ENCODE peak calls at places on chromosomes 6 and 20, in four cellular contexts. One of them, this sample, is unnamed. For H3K4me1, the result is how much of the 10 kb centered on the place peaks cover.

GRCh38 chr20:56463428-56463827 is 5.0 kb upstream of the RTF2 start:
- DNase-seq in HCT116: no peak
- DNase-seq in right cardiac atrium: no peak
- DNase-seq in Karpas-422: peak
- DNase-seq in this sample: no peak

GRCh38 chr6:116507324-116507723 is 4.1 kb upstream of the CALHM5 start:
- DNase-seq in Karpas-422: no peak
- DNase-seq in right cardiac atrium: no peak
- DNase-seq in HCT116: no peak
- DNase-seq in this sample: no peak

GRCh38 chr6:160742090-160742489 is 40.0 kb downstream of the PLG start:
- DNase-seq in HCT116: no peak
- DNase-seq in right cardiac atrium: no peak
- DNase-seq in Karpas-422: peak
- DNase-seq in this sample: peak

GRCh38 chr6:142551145-142551811 is 249.5 kb downstream of the ADGRG6 start:
- DNase-seq in Karpas-422: no peak
- DNase-seq in HCT116: peak
- DNase-seq in right cardiac atrium: peak
- DNase-seq in this sample: no peak

GRCh38 chr20:36893801-36894200 is 17.9 kb downstream of the TLDC2 start:
- DNase-seq in right cardiac atrium: no peak
- DNase-seq in Karpas-422: no peak
- DNase-seq in HCT116: no peak
- DNase-seq in this sample: no peak

GRCh38 chr20:63180541-63181185 is 35.3 kb downstream of the YTHDF1 start:
- DNase-seq in HCT116: no peak
- DNase-seq in Karpas-422: no peak
- DNase-seq in right cardiac atrium: no peak
- DNase-seq in this sample: no peak

GRCh38 chr20:60001027-60001567 is 42.9 kb downstream of the CDH26 start:
- DNase-seq in right cardiac atrium: no peak
- DNase-seq in Karpas-422: no peak
- DNase-seq in HCT116: no peak
- DNase-seq in this sample: no peak

GRCh38 chr6:147043994-147044477 is 160.2 kb upstream of the STXBP5 start:
- DNase-seq in HCT116: no peak
- DNase-seq in right cardiac atrium: no peak
- DNase-seq in Karpas-422: no peak
- DNase-seq in this sample: no peak

GRCh38 chr20:36880741-36881250 is 4.9 kb downstream of the TLDC2 start:
- DNase-seq in Karpas-422: no peak
- DNase-seq in right cardiac atrium: no peak
- DNase-seq in HCT116: no peak
- DNase-seq in this sample: no peak

DNA sequence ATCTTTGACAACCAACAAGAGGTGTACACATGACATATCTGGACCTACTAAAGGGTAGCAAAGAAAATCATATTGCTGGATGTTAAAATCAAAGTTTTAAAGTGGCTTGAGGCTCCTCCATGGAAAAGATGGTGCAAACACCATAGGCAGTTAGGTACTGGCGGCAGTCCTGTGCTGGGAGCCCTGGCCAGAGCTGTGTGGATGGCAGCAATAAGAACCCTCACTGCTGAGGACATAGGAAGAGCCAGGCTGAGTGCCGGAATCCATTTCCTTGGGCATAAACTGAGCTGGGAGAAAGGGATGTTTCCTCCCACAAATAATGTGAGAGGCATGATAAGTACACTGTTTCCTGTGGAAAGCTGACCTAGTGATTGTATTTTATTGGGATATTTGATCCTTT is 89.9 kb downstream of the ARID1B start:
- DNase-seq in right cardiac atrium: no peak
- DNase-seq in HCT116: no peak
- DNase-seq in Karpas-422: no peak
- DNase-seq in this sample: no peak
- H3K4me1 ChIP-seq in right cardiac atrium: under half
- H3K4me1 ChIP-seq in HCT116: under half
- H3K4me1 ChIP-seq in Karpas-422: half or more
- H3K4me1 ChIP-seq in this sample: under half

GRCh38 chr6:158040804-158041347 is 59.2 kb downstream of the SYNJ2 start:
- DNase-seq in Karpas-422: no peak
- DNase-seq in right cardiac atrium: peak
- DNase-seq in HCT116: no peak
- DNase-seq in this sample: no peak
- H3K4me1 ChIP-seq in Karpas-422: under half
- H3K4me1 ChIP-seq in right cardiac atrium: under half
- H3K4me1 ChIP-seq in HCT116: half or more
- H3K4me1 ChIP-seq in this sample: under half

GRCh38 chr6:43313813-43314212 is 5.2 kb upstream of the CRIP3 start:
- DNase-seq in right cardiac atrium: no peak
- DNase-seq in HCT116: no peak
- DNase-seq in Karpas-422: peak
- DNase-seq in this sample: peak
- H3K4me1 ChIP-seq in right cardiac atrium: under half
- H3K4me1 ChIP-seq in HCT116: under half
- H3K4me1 ChIP-seq in Karpas-422: half or more
- H3K4me1 ChIP-seq in this sample: under half

DNA sequence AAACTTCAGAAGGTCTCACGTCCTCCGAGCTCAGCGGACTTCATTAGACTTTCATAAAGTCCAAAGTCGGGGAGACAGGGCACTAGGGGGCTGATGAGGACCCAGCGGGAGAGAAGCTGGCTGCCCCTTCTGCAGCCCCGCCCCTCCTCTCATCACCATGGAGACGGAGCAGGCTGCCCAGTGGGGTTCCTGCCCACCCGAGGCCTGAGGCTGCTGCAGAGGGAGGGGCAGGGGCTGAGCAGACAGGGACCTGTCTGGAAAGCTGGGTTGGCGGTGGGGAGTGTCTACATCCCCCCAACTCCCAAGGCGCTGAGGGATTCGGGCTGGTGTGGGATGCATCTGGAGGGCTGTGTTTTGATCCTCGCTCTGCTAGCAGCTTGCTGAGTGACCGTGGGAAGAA is 1.2 kb upstream of the BPI start:
- DNase-seq in right cardiac atrium: peak
- DNase-seq in Karpas-422: no peak
- DNase-seq in HCT116: no peak
- DNase-seq in this sample: no peak
- H3K4me1 ChIP-seq in right cardiac atrium: under half
- H3K4me1 ChIP-seq in Karpas-422: under half
- H3K4me1 ChIP-seq in HCT116: under half
- H3K4me1 ChIP-seq in this sample: under half

GRCh38 chr6:56521988-56522387 is 120.7 kb downstream of the DST start:
- DNase-seq in HCT116: no peak
- DNase-seq in Karpas-422: no peak
- DNase-seq in right cardiac atrium: no peak
- DNase-seq in this sample: no peak
- H3K4me1 ChIP-seq in HCT116: under half
- H3K4me1 ChIP-seq in Karpas-422: half or more
- H3K4me1 ChIP-seq in right cardiac atrium: under half
- H3K4me1 ChIP-seq in this sample: under half

DNA sequence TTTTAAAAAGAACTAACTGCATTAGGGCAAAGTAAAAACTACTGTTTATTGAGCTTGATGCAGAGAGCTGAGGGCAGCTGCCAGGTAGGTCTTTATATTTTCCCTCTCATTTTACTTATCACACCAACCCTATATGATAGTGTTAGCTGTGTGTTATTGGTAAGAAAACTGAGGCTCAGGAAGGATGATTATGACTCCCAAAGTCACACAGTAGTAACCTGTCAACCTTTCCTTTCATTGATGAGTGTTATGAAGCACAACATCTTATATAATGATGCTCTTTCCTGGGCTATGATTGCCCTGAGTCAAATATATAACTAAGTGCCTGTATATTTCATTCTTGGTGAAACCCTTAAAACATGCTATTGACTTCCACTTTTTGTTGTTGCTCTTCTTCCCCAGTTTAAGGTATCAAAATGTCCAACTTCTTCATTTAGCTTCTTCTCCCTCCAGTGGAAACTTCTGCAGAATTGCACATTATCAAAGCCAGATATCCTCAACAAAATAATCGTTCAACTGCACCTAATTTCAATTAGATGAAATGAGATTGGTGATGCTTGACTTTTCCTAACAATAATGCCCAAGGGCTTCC is 8.1 kb downstream of the GFOD1 start:
- DNase-seq in Karpas-422: no peak
- DNase-seq in right cardiac atrium: no peak
- DNase-seq in HCT116: no peak
- DNase-seq in this sample: no peak
- H3K4me1 ChIP-seq in Karpas-422: under half
- H3K4me1 ChIP-seq in right cardiac atrium: under half
- H3K4me1 ChIP-seq in HCT116: under half
- H3K4me1 ChIP-seq in this sample: half or more

This sample was measured in OCI-LY7.